ENCODE peak calls at places on chromosomes 7 and 10, in eight cellular contexts. E, Q, K, F, Z, D, Y and A are unnamed samples. For H3K9me3, the result is how much of the 10 kb centered on the place peaks cover.

GRCh38 chr7:140541513-140542192 is 62.3 kb upstream of the MKRN1 start:
- DNase-seq in F (peak), E (peak), Q (peak), D (peak), Y (peak), Z (no peak), K (peak), A (no peak)

GRCh38 chr7:79668292-79668691 is 214.8 kb upstream of the MAGI2 start:
- DNase-seq in F (no peak), E (no peak), Q (no peak), D (no peak), K (no peak), Y (no peak), Z (no peak), A (no peak)

GRCh38 chr7:98548370-98548769 is 68.7 kb upstream of the NPTX2 start:
- DNase-seq in E (no peak), Z (no peak), F (no peak), Y (no peak), Q (no peak), K (no peak), D (no peak), A (no peak)

GRCh38 chr7:68684246-68684850 is 913.9 kb upstream of the AUTS2 start:
- DNase-seq in Q (peak), Y (no peak), D (no peak), F (no peak), K (no peak), Z (no peak), E (no peak), A (no peak)

GRCh38 chr7:749121-749520 is 22.0 kb upstream of the PRKAR1B start:
- DNase-seq in K (no peak), F (no peak), Y (no peak), Q (no peak), Z (no peak), D (peak), E (peak), A (no peak)

GRCh38 chr10:36336315-36336714 is 694.2 kb upstream of the FZD8 start:
- DNase-seq in D (no peak), Z (no peak), E (no peak), K (no peak), Y (no peak), Q (no peak), F (no peak), A (no peak)

GRCh38 chr7:35253680-35254495 is at the start of gene TBX20:
- DNase-seq in E (peak), F (peak), Z (no peak), Q (no peak), D (peak), K (peak), Y (peak), A (no peak)

GRCh38 chr7:84824057-84824651 is 362.7 kb downstream of the SEMA3D start:
- DNase-seq in K (no peak), Z (no peak), D (no peak), E (no peak), Y (no peak), Q (no peak), F (no peak), A (no peak)

GRCh38 chr7:11811709-11812108 is 20.3 kb downstream of the THSD7A start:
- DNase-seq in Z (no peak), E (no peak), D (no peak), K (no peak), Y (no peak), F (no peak), Q (no peak), A (no peak)

GRCh38 chr7:73520673-73521635 is 1.1 kb downstream of the BAZ1B start:
- DNase-seq in Q (no peak), Y (no peak), E (peak), F (peak), Z (no peak), D (no peak), K (peak), A (no peak)

GRCh38 chr10:22344781-22345300 is 455 bp upstream of the SPAG6 start:
- DNase-seq in Z (no peak), F (no peak), D (no peak), Q (peak), E (no peak), Y (no peak), K (no peak), A (no peak)

GRCh38 chr7:150340875-150341262 is 560 bp downstream of the RARRES2 start:
- DNase-seq in K (no peak), F (no peak), D (no peak), Q (no peak), Z (no peak), Y (no peak), E (no peak), A (no peak)

GRCh38 chr10:121593267-121593666 is 5.0 kb downstream of the FGFR2 start:
- DNase-seq in Q (no peak), E (no peak), F (no peak), D (no peak), Z (no peak), K (no peak), Y (no peak), A (no peak)

GRCh38 chr10:70927221-70927943 is 39.0 kb upstream of the PCBD1 start:
- DNase-seq in D (no peak), Q (no peak), K (no peak), E (no peak), Z (no peak), F (no peak), Y (no peak), A (no peak)

GRCh38 chr7:32616625-32617024 is 121.3 kb downstream of the AVL9 start:
- DNase-seq in E (peak), F (no peak), Q (no peak), D (no peak), Y (no peak), K (peak), Z (no peak), A (no peak)

GRCh38 chr10:9331583-9332008 is 1277.1 kb downstream of the GATA3 start:
- DNase-seq in Z (no peak), D (no peak), E (peak), Y (no peak), K (peak), Q (peak), F (no peak), A (peak)

GRCh38 chr10:74081192-74081803 is 69.3 kb downstream of the AP3M1 start:
- DNase-seq in Z (peak), K (peak), Y (peak), D (no peak), Q (peak), E (peak), F (peak), A (peak)

GRCh38 chr7:157409149-157409752 is 72.4 kb downstream of the DNAJB6 start:
- DNase-seq in K (no peak), Z (no peak), E (no peak), F (no peak), Q (no peak), Y (no peak), D (no peak), A (no peak)

GRCh38 chr10:132522521-132523411 is 14.8 kb upstream of the INPP5A start:
- DNase-seq in E (no peak), Z (no peak), D (peak), F (no peak), Y (peak), Q (no peak), K (no peak), A (no peak)

GRCh38 chr7:66859794-66860645 is 61.0 kb upstream of the TMEM248 start:
- DNase-seq in Z (no peak), K (no peak), Q (no peak), E (peak), Y (no peak), D (no peak), F (no peak), A (no peak)

GRCh38 chr10:46297406-46298204 is 10.8 kb downstream of the ANTXRL start:
- DNase-seq in Z (peak), Y (no peak), F (no peak), D (peak), K (no peak), Q (no peak), E (no peak), A (no peak)

GRCh38 chr10:57260175-57260574 is 899.1 kb upstream of the ZWINT start:
- DNase-seq in Q (no peak), Y (no peak), F (no peak), K (no peak), Z (no peak), E (no peak), D (no peak), A (no peak)

GRCh38 chr10:77548157-77548556 is 89.5 kb downstream of the KCNMA1 start:
- DNase-seq in K (no peak), F (peak), E (no peak), Z (no peak), D (no peak), Y (no peak), Q (no peak), A (no peak)

DNA sequence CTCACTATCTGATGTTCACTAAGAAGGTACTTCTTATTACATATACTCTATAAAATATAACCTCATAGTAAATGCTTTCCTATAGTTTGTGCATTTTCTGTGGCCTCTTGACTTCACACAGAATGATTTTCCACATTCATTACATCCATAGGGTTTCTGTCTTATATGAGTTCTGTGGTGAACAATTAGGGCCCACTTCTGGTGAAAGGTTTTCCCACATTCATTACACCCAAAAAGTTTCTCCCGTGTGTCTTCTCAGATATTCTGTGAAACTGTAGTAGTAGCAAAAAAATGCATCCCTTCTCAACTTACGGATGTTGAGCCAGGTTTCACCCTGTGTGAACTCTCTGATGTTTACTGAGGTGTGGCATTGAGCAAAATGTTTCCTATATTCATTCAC is 119.3 kb downstream of the ZNF33B start:
- DNase-seq in E (no peak), Z (no peak), Y (no peak), Q (no peak), D (no peak), F (no peak), K (no peak), A (no peak)
- H3K9me3 ChIP-seq in E (under half), Z (under half), Y (half or more), Q (half or more), D (half or more), F (under half), K (half or more), A (half or more)

DNA sequence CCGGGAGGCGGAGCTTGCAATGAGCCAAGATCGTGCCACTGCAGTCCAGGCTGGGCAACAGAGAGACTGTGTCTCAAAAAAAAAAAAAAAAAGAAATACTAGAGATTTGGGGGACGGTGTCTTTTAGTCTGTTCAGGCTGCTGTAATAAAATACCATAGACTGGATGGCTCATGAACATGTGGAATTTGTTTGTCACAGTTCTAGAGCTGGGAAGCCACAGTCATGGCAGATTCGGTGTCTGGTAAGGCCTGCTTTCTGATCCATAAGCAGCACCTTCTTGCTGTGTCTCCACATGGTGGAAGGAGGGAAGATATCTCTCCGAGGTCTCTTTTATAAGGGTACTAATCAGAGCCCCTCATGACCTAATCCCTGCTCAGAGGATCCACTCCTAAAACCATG is 102.7 kb upstream of the MKLN1 start:
- DNase-seq in Z (no peak), E (no peak), K (no peak), Q (no peak), D (no peak), F (no peak), Y (no peak), A (no peak)
- H3K27ac ChIP-seq in Z (peak), E (no peak), K (peak), Q (no peak), D (no peak), F (peak), Y (peak), A (no peak)

GRCh38 chr10:60564475-60564874 is 174.8 kb upstream of the ANK3 start:
- DNase-seq in E (no peak), Q (no peak), Z (no peak), F (no peak), Y (no peak), D (no peak), K (no peak), A (no peak)

GRCh38 chr10:60570272-60570865 is 180.7 kb upstream of the ANK3 start:
- DNase-seq in F (no peak), Q (no peak), Y (no peak), D (no peak), K (no peak), Z (no peak), E (no peak), A (no peak)

GRCh38 chr10:60565492-60565891 is 175.8 kb upstream of the ANK3 start:
- DNase-seq in D (no peak), K (no peak), Q (no peak), Z (no peak), F (no peak), Y (no peak), E (no peak), A (no peak)

GRCh38 chr10:60569681-60570080 is 180.0 kb upstream of the ANK3 start:
- DNase-seq in F (no peak), Y (no peak), Z (no peak), Q (no peak), K (no peak), E (no peak), D (no peak), A (no peak)

GRCh38 chr10:60566027-60566575 is 176.4 kb upstream of the ANK3 start:
- DNase-seq in Y (no peak), K (no peak), Z (no peak), F (no peak), Q (no peak), D (no peak), E (no peak), A (no peak)
- H3K9me3 ChIP-seq in Y (under half), K (under half), Z (under half), F (under half), Q (under half), D (under half), E (under half), A (under half)

DNA sequence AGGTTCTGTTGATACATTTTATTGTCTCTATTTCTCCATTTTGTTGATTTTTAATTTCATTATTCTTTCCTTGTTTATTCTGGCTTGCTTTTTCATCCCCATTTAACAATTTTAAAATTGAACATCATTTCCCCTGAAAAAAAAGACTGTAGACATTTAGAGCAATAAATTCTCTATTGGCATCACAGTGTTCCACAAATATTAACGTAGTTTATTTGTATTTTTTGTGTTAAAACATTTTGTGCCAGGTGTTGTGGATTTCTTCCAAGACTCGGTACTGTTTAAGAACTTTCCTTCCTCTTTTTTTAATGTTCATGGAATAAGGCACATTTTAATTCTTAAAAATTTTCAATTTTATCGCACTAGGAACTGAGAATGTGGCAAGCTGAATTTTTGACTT is 156.1 kb upstream of the NPY start:
- DNase-seq in F (no peak), Q (no peak), K (no peak), Z (no peak), D (no peak), E (no peak), Y (no peak), A (no peak)
- H3K27ac ChIP-seq in F (no peak), Q (no peak), K (no peak), Z (no peak), D (no peak), E (no peak), Y (no peak), A (no peak)

DNA sequence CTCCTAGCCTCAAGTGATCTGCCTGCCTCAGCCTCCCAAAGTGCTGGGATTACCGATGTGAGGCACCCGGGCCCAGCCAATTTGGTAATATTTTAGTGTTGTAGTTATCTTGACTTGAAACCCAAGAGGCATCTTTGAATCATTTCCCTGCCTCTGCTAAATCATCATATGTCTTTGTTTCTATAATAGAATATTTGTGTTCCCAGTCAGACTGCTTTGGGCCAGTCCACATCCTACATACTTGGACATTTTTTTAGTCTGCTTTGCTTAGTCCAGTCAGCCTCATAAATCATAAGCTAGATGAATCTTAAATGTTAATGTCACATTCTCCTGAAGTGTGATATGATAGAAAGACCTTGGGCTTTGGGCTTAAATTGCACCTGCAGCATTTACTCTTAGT is 5.9 kb downstream of the STAM start:
- DNase-seq in Q (no peak), Z (no peak), D (no peak), Y (no peak), E (no peak), F (no peak), K (no peak), A (no peak)
- H3K9me3 ChIP-seq in Q (under half), Z (under half), D (under half), Y (under half), E (under half), F (under half), K (under half), A (under half)

DNA sequence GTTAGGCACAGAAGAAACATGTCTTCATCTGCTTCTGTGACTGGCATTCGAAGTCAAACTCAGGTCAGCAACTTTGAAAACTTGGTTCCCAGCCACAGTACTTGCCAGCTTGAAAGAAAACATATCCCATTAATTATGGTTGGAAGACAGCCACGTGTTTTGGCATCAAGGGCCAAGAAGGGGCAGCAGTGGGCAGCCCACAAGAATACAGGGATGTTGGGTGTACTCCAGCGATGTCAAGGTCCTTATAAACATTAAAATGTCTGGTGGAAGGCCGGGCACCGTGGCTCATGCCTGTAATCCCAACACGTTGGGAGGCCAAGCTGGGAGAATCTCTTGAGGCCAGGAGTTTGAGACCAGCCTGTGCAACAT is 29.5 kb downstream of the JCAD start:
- DNase-seq in E (no peak), D (no peak), Q (no peak), K (no peak), Z (no peak), Y (peak), F (no peak), A (no peak)
- H3K27ac ChIP-seq in E (no peak), D (no peak), Q (no peak), K (no peak), Z (no peak), Y (peak), F (no peak), A (no peak)